ENCODE peak calls at places on chromosomes 1 and 21, in eight cellular contexts. I is kidney; W is PC-9; U is fibroblast of pulmonary artery; S is CD4-positive, alpha-beta T cell; N is testis; V is cardiac muscle cell; H is dorsolateral prefrontal cortex. O is an unnamed sample.

GRCh38 chr1:162302660-162303344 is 73.9 kb downstream of the SPATA46 start:
- DNase-seq in U (peak; percentile 59), I (no peak), V (no peak), H (no peak), N (no peak), S (no peak), W (no peak), O (no peak)

GRCh38 chr1:6262570-6263420 is 1.9 kb upstream of the GPR153 start:
- DNase-seq in V (no peak), I (no peak), U (peak; percentile 49), N (peak; percentile 51), S (no peak), H (no peak), W (no peak), O (no peak)

GRCh38 chr1:84298688-84299535 is 2.6 kb upstream of the SAMD13 start:
- DNase-seq in S (peak; percentile 18), U (peak; percentile 22), N (peak; percentile 56), I (peak; percentile 79), W (peak; percentile 42), H (peak; percentile 54), V (peak; percentile 52), O (peak; percentile 56)

GRCh38 chr1:8134546-8135235 is 108.6 kb upstream of the ERRFI1 start:
- DNase-seq in N (no peak), U (peak; percentile 39), W (no peak), H (no peak), V (no peak), I (no peak), S (no peak), O (no peak)

GRCh38 chr1:226891846-226892533 is 21.6 kb downstream of the PSEN2 start:
- DNase-seq in H (no peak), S (no peak), N (peak; percentile 28), W (no peak), U (peak; percentile 72), V (no peak), I (no peak), O (no peak)

GRCh38 chr1:59107916-59108315 is 189.0 kb upstream of the FGGY start:
- DNase-seq in W (no peak), N (no peak), S (no peak), V (no peak), H (no peak), I (no peak), U (no peak), O (no peak)

GRCh38 chr1:10253755-10254154 is 43.4 kb downstream of the KIF1B start:
- DNase-seq in I (no peak), V (no peak), H (no peak), U (peak; percentile 81), S (no peak), W (peak; percentile 3), N (no peak), O (no peak)

GRCh38 chr1:1621682-1622577 is 6.6 kb downstream of the MIB2 start:
- DNase-seq in S (no peak), H (no peak), V (no peak), W (no peak), I (peak; percentile 68), N (no peak), U (no peak), O (no peak)

GRCh38 chr1:162072770-162073169 is 3.3 kb downstream of the NOS1AP start:
- DNase-seq in U (no peak), W (no peak), N (no peak), I (no peak), S (no peak), H (no peak), V (no peak), O (no peak)

GRCh38 chr1:62144238-62144831 is 50.3 kb upstream of the L1TD1 start:
- DNase-seq in I (no peak), H (peak; percentile 51), S (peak; percentile 2), U (peak; percentile 63), V (peak; percentile 55), W (peak; percentile 49), N (peak; percentile 56), O (no peak)

GRCh38 chr1:228014235-228014930 is 7.6 kb downstream of the WNT3A start:
- DNase-seq in V (no peak), H (peak; percentile 44), I (peak; percentile 11), W (no peak), N (peak; percentile 18), S (no peak), U (peak; percentile 72), O (peak; percentile 54)

GRCh38 chr1:21823206-21823979 is 11.3 kb downstream of the LDLRAD2 start:
- DNase-seq in S (no peak), V (no peak), U (no peak), H (no peak), N (no peak), W (no peak), I (no peak), O (peak; percentile 43)

DNA sequence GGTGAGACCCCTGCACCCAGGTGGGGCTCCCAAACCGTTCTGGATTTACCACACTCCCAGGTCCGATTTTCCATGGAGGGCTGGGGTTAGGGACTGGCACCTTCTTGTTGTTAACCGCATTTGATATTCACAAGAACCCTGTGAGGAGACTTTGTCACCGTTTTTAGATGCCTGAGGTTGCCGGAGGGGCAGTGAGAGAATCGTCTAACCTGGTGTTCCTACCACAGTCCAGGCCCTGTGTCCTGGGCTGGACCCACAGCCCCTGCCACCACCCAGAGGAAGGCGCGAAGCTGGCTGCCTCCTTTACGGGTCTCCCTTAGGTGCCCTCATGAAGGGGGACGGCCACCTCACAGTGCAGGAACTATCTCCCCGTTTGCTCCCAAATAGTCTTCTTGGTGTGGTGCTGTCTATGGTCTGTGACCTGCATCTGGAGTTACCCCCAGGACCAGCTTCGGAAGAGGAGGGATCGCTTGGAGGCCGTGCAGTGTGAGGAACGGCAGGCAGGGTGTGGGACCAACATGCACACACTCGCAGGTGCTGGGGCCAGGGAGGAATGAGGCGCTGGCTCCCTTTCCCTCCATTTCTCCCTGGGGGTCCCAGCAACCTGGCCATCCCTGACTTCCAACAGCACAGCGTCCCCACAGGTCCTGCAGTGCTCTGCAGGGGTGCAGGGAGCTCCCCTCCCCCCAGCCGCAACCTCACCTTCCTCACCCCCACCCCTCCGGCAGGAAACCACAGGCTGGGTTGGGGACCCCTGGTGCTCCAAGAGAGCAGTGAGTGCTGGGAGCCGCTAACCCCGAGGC is 7.0 kb downstream of the SIM2 start:
- DNase-seq in H (no peak), U (no peak), S (no peak), V (no peak), I (no peak), N (no peak), W (no peak), O (no peak)
- TF ChIP-seq CTCF in H (no peak), U (no peak), S (no peak), V (no peak), I (no peak), N (no peak), W (no peak), O (no peak)

GRCh38 chr1:96843196-96843595 is 121.6 kb downstream of the PTBP2 start:
- DNase-seq in S (no peak), V (no peak), N (no peak), I (no peak), H (no peak), U (peak; percentile 74), W (no peak), O (no peak)

GRCh38 chr1:96840396-96840795 is 118.8 kb downstream of the PTBP2 start:
- DNase-seq in V (no peak), U (no peak), W (no peak), S (no peak), N (no peak), I (no peak), H (no peak), O (no peak)

GRCh38 chr1:96843601-96844000 is 122.0 kb downstream of the PTBP2 start:
- DNase-seq in U (no peak), I (no peak), S (no peak), V (no peak), N (no peak), H (no peak), W (no peak), O (no peak)

GRCh38 chr1:96845464-96845863 is 123.9 kb downstream of the PTBP2 start:
- DNase-seq in V (peak; percentile 49), U (no peak), N (peak; percentile 42), H (no peak), I (no peak), S (peak; percentile 6), W (no peak), O (no peak)

GRCh38 chr1:96842215-96842614 is 120.6 kb downstream of the PTBP2 start:
- DNase-seq in U (peak; percentile 46), W (no peak), H (no peak), V (no peak), I (no peak), S (no peak), N (no peak), O (no peak)
- TF ChIP-seq CTCF in U (peak; percentile 50), W (peak; percentile 29), H (no peak), V (peak; percentile 35), I (peak; percentile 16), S (no peak), N (no peak), O (no peak)

GRCh38 chr1:229848762-229849677 is 218.0 kb upstream of the GALNT2 start:
- DNase-seq in H (no peak), U (peak; percentile 33), W (peak; percentile 8), S (no peak), V (peak; percentile 54), I (no peak), N (no peak), O (no peak)
- TF ChIP-seq CTCF in H (peak; percentile 37), U (peak; percentile 57), W (peak; percentile 74), S (no peak), V (peak; percentile 61), I (peak; percentile 23), N (no peak), O (peak; percentile 49)

DNA sequence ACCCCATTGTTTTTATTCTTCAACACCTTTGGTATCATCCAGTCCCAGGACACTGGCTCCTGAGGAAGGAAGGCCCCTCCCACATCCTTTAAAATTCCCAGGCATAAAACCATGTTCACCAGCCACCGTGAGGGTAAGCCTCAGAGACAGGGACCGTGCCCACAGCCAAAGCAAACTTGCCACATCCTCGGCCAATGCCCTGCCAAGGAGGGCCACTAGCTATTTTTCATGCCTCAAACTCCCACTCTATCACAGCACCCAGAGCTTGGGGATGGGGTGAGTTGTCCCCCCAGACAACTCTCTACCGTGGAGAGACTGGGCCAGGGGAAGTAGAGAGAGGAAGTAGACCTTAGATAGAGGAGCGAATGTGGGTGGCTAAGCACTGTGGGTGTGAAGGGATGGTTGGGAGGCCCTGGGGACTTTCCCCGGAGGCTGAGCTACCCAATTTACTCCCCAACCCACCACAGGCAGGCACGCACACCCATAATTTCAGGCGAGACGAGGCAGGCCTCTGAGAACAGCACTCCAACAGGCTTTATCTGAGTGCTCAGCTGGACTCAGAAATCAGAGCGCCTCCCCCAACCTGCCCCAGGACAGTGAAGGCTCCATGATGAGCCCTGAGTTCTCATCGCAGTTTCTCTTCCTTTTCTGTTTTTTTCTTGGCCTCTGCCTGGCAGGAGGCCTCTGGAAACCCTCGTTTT is 15.9 kb upstream of the BTG2 start:
- DNase-seq in V (no peak), U (no peak), I (no peak), S (peak; percentile 74), H (no peak), W (no peak), N (peak; percentile 53), O (peak; percentile 72)
- TF ChIP-seq CTCF in V (no peak), U (no peak), I (no peak), S (no peak), H (no peak), W (no peak), N (no peak), O (no peak)